ENCODE peak calls at places on chromosomes 7 and 10, in six cellular contexts. One of them, this sample, is unnamed.

GRCh38 chr10:3082290-3082689 is 14.9 kb downstream of the PFKP start:
- DNase-seq in activated CD8-positive, alpha-beta memory T cell treated with anti-CD3 and anti-CD28 coated beads for 4 hours: no peak
- DNase-seq in fibroblast of villous mesenchyme: no peak
- DNase-seq in dorsolateral prefrontal cortex: no peak
- DNase-seq in AG08396: no peak
- DNase-seq in effector memory CD8-positive, alpha-beta T cell: no peak
- DNase-seq in this sample: no peak

GRCh38 chr10:1047937-1048336 is 982 bp downstream of the IDI1 start:
- DNase-seq in activated CD8-positive, alpha-beta memory T cell treated with anti-CD3 and anti-CD28 coated beads for 4 hours: no peak
- DNase-seq in fibroblast of villous mesenchyme: no peak
- DNase-seq in dorsolateral prefrontal cortex: no peak
- DNase-seq in AG08396: no peak
- DNase-seq in effector memory CD8-positive, alpha-beta T cell: no peak
- DNase-seq in this sample: no peak

GRCh38 chr10:97479939-97480338 is 18.3 kb downstream of the MMS19 start:
- DNase-seq in activated CD8-positive, alpha-beta memory T cell treated with anti-CD3 and anti-CD28 coated beads for 4 hours: no peak
- DNase-seq in fibroblast of villous mesenchyme: no peak
- DNase-seq in dorsolateral prefrontal cortex: no peak
- DNase-seq in AG08396: no peak
- DNase-seq in effector memory CD8-positive, alpha-beta T cell: no peak
- DNase-seq in this sample: no peak

GRCh38 chr10:118457824-118458428 is 115.8 kb upstream of the FAM204A start:
- DNase-seq in activated CD8-positive, alpha-beta memory T cell treated with anti-CD3 and anti-CD28 coated beads for 4 hours: no peak
- DNase-seq in fibroblast of villous mesenchyme: no peak
- DNase-seq in dorsolateral prefrontal cortex: no peak
- DNase-seq in AG08396: no peak
- DNase-seq in effector memory CD8-positive, alpha-beta T cell: no peak
- DNase-seq in this sample: no peak

GRCh38 chr10:8794860-8795259 is 740.4 kb downstream of the GATA3 start:
- DNase-seq in activated CD8-positive, alpha-beta memory T cell treated with anti-CD3 and anti-CD28 coated beads for 4 hours: no peak
- DNase-seq in fibroblast of villous mesenchyme: no peak
- DNase-seq in dorsolateral prefrontal cortex: no peak
- DNase-seq in AG08396: no peak
- DNase-seq in effector memory CD8-positive, alpha-beta T cell: no peak
- DNase-seq in this sample: no peak

GRCh38 chr10:88781206-88781605 is 21.3 kb upstream of the LIPM start:
- DNase-seq in activated CD8-positive, alpha-beta memory T cell treated with anti-CD3 and anti-CD28 coated beads for 4 hours: no peak
- DNase-seq in fibroblast of villous mesenchyme: no peak
- DNase-seq in dorsolateral prefrontal cortex: no peak
- DNase-seq in AG08396: no peak
- DNase-seq in effector memory CD8-positive, alpha-beta T cell: no peak
- DNase-seq in this sample: no peak

GRCh38 chr7:50554923-50555322 is 10.3 kb downstream of the DDC start:
- DNase-seq in activated CD8-positive, alpha-beta memory T cell treated with anti-CD3 and anti-CD28 coated beads for 4 hours: no peak
- DNase-seq in fibroblast of villous mesenchyme: no peak
- DNase-seq in dorsolateral prefrontal cortex: no peak
- DNase-seq in AG08396: no peak
- DNase-seq in effector memory CD8-positive, alpha-beta T cell: no peak
- DNase-seq in this sample: no peak

GRCh38 chr10:84902549-84902948 is 574.2 kb downstream of the CCSER2 start:
- DNase-seq in activated CD8-positive, alpha-beta memory T cell treated with anti-CD3 and anti-CD28 coated beads for 4 hours: no peak
- DNase-seq in fibroblast of villous mesenchyme: no peak
- DNase-seq in dorsolateral prefrontal cortex: no peak
- DNase-seq in AG08396: no peak
- DNase-seq in effector memory CD8-positive, alpha-beta T cell: no peak
- DNase-seq in this sample: no peak

GRCh38 chr7:46386428-46387399 is 465.6 kb upstream of the IGFBP3 start:
- DNase-seq in activated CD8-positive, alpha-beta memory T cell treated with anti-CD3 and anti-CD28 coated beads for 4 hours: no peak
- DNase-seq in fibroblast of villous mesenchyme: peak; percentile 7
- DNase-seq in dorsolateral prefrontal cortex: no peak
- DNase-seq in AG08396: no peak
- DNase-seq in effector memory CD8-positive, alpha-beta T cell: no peak
- DNase-seq in this sample: no peak

GRCh38 chr7:46854958-46855473 is 726.9 kb downstream of the TNS3 start:
- DNase-seq in activated CD8-positive, alpha-beta memory T cell treated with anti-CD3 and anti-CD28 coated beads for 4 hours: no peak
- DNase-seq in fibroblast of villous mesenchyme: no peak
- DNase-seq in dorsolateral prefrontal cortex: no peak
- DNase-seq in AG08396: peak; percentile 12
- DNase-seq in effector memory CD8-positive, alpha-beta T cell: no peak
- DNase-seq in this sample: no peak

GRCh38 chr10:104894711-104895110 is 253.6 kb downstream of the SORCS3 start:
- DNase-seq in activated CD8-positive, alpha-beta memory T cell treated with anti-CD3 and anti-CD28 coated beads for 4 hours: no peak
- DNase-seq in fibroblast of villous mesenchyme: no peak
- DNase-seq in dorsolateral prefrontal cortex: no peak
- DNase-seq in AG08396: no peak
- DNase-seq in effector memory CD8-positive, alpha-beta T cell: no peak
- DNase-seq in this sample: no peak

GRCh38 chr10:90087197-90088007 is 386.0 kb downstream of the KIF20B start:
- DNase-seq in activated CD8-positive, alpha-beta memory T cell treated with anti-CD3 and anti-CD28 coated beads for 4 hours: no peak
- DNase-seq in fibroblast of villous mesenchyme: peak; percentile 23
- DNase-seq in dorsolateral prefrontal cortex: no peak
- DNase-seq in AG08396: no peak
- DNase-seq in effector memory CD8-positive, alpha-beta T cell: no peak
- DNase-seq in this sample: no peak

GRCh38 chr7:43926193-43927043 is at the start of gene UBE2D4:
- DNase-seq in activated CD8-positive, alpha-beta memory T cell treated with anti-CD3 and anti-CD28 coated beads for 4 hours: peak; percentile 82
- DNase-seq in fibroblast of villous mesenchyme: peak; percentile 71
- DNase-seq in dorsolateral prefrontal cortex: peak; percentile 91
- DNase-seq in AG08396: peak; percentile 92
- DNase-seq in effector memory CD8-positive, alpha-beta T cell: peak; percentile 89
- DNase-seq in this sample: peak; percentile 98

GRCh38 chr7:41103331-41103730 is 599.6 kb downstream of the INHBA start:
- DNase-seq in activated CD8-positive, alpha-beta memory T cell treated with anti-CD3 and anti-CD28 coated beads for 4 hours: no peak
- DNase-seq in fibroblast of villous mesenchyme: no peak
- DNase-seq in dorsolateral prefrontal cortex: no peak
- DNase-seq in AG08396: no peak
- DNase-seq in effector memory CD8-positive, alpha-beta T cell: no peak
- DNase-seq in this sample: no peak

GRCh38 chr7:139722604-139723003 is 55.2 kb downstream of the HIPK2 start:
- DNase-seq in activated CD8-positive, alpha-beta memory T cell treated with anti-CD3 and anti-CD28 coated beads for 4 hours: no peak
- DNase-seq in fibroblast of villous mesenchyme: no peak
- DNase-seq in dorsolateral prefrontal cortex: no peak
- DNase-seq in AG08396: no peak
- DNase-seq in effector memory CD8-positive, alpha-beta T cell: no peak
- DNase-seq in this sample: no peak

GRCh38 chr7:76371396-76371795 is 12.6 kb upstream of the YWHAG start:
- DNase-seq in activated CD8-positive, alpha-beta memory T cell treated with anti-CD3 and anti-CD28 coated beads for 4 hours: no peak
- DNase-seq in fibroblast of villous mesenchyme: no peak
- DNase-seq in dorsolateral prefrontal cortex: no peak
- DNase-seq in AG08396: no peak
- DNase-seq in effector memory CD8-positive, alpha-beta T cell: no peak
- DNase-seq in this sample: no peak

GRCh38 chr7:87878208-87878735 is 2.0 kb downstream of the DBF4 start:
- DNase-seq in activated CD8-positive, alpha-beta memory T cell treated with anti-CD3 and anti-CD28 coated beads for 4 hours: no peak
- DNase-seq in fibroblast of villous mesenchyme: peak; percentile 33
- DNase-seq in dorsolateral prefrontal cortex: no peak
- DNase-seq in AG08396: no peak
- DNase-seq in effector memory CD8-positive, alpha-beta T cell: no peak
- DNase-seq in this sample: no peak

GRCh38 chr10:117131390-117132327 is 6.4 kb downstream of the VAX1 start:
- DNase-seq in activated CD8-positive, alpha-beta memory T cell treated with anti-CD3 and anti-CD28 coated beads for 4 hours: no peak
- DNase-seq in fibroblast of villous mesenchyme: no peak
- DNase-seq in dorsolateral prefrontal cortex: no peak
- DNase-seq in AG08396: no peak
- DNase-seq in effector memory CD8-positive, alpha-beta T cell: no peak
- DNase-seq in this sample: no peak